ENCODE peak calls at places on chromosomes 7 and 10, in four cellular contexts. W, M, N and Q are unnamed samples.

GRCh38 chr7:139602143-139602722 is 78.7 kb downstream of the CLEC2L start:
- DNase-seq in N (no peak), W (peak; percentile 45), M (peak; percentile 23), Q (peak; percentile 26)

GRCh38 chr10:6145979-6146432 is 56.7 kb upstream of the PFKFB3 start:
- DNase-seq in N (no peak), W (no peak), M (no peak), Q (no peak)

GRCh38 chr7:96833701-96834453 is 124.2 kb upstream of the SEM1 start:
- DNase-seq in N (no peak), M (no peak), W (no peak), Q (no peak)

GRCh38 chr10:110852897-110853296 is 18.8 kb upstream of the PDCD4 start:
- DNase-seq in M (no peak), W (no peak), N (peak; percentile 1), Q (no peak)

GRCh38 chr10:22913474-22914092 is 14.3 kb upstream of the ARMC3 start:
- DNase-seq in W (no peak), N (no peak), M (no peak), Q (no peak)

GRCh38 chr10:97333601-97334369 is 744 bp downstream of the FRAT2 start:
- DNase-seq in W (peak; percentile 29), N (peak; percentile 49), M (no peak), Q (no peak)

GRCh38 chr10:89201345-89202032 is 5.6 kb downstream of the CH25H start:
- DNase-seq in N (no peak), W (no peak), M (no peak), Q (no peak)

GRCh38 chr10:106226123-106226522 is 938.4 kb downstream of the SORCS1 start:
- DNase-seq in W (no peak), M (no peak), N (no peak), Q (no peak)

GRCh38 chr10:19605806-19606205 is 210.4 kb upstream of the PLXDC2 start:
- DNase-seq in N (no peak), W (no peak), M (no peak), Q (no peak)

GRCh38 chr7:150909192-150909591 is 56.9 kb downstream of the AOC1 start:
- DNase-seq in W (no peak), M (no peak), N (peak; percentile 37), Q (no peak)

GRCh38 chr10:72693599-72693915 is 1.6 kb downstream of the MCU start:
- DNase-seq in W (no peak), M (no peak), N (no peak), Q (no peak)

GRCh38 chr7:106824458-106824857 is 40.6 kb upstream of the PIK3CG start:
- DNase-seq in N (no peak), M (no peak), W (peak; percentile 24), Q (no peak)